ENCODE peak calls at places on chromosomes 12 and 14, in seven cellular contexts. Q is IMR-90, T is lower lobe of right lung, B is prostate gland, J is GM23338, Z is BE2C, L is left lung. C is an unnamed sample. For H3K4me1, the result is how much of the 10 kb centered on the place peaks cover.

GRCh38 chr14:68506645-68507405 is 286.0 kb downstream of the ZFP36L1 start:
- DNase-seq in Q (no peak), T (no peak), B (peak), J (no peak), Z (no peak), L (no peak), C (no peak)

GRCh38 chr14:102479107-102479506 is 30.5 kb downstream of the ANKRD9 start:
- DNase-seq in Q (no peak), T (no peak), B (no peak), J (no peak), Z (no peak), L (peak), C (no peak)

GRCh38 chr12:96986883-96987523 is 79.9 kb downstream of the NEDD1 start:
- DNase-seq in Q (peak), T (no peak), B (no peak), J (peak), Z (no peak), L (no peak), C (peak)

GRCh38 chr14:106530031-106530422 is 1003.6 kb downstream of the TMEM121 start:
- DNase-seq in Q (no peak), T (no peak), B (no peak), J (no peak), Z (no peak), L (no peak), C (no peak)

GRCh38 chr14:67491741-67492504 is 3.4 kb upstream of the TMEM229B start:
- DNase-seq in Q (no peak), T (no peak), B (no peak), J (no peak), Z (peak), L (no peak), C (no peak)

GRCh38 chr12:125071456-125071855 is 6.2 kb downstream of the AACS start:
- DNase-seq in Q (no peak), T (no peak), B (no peak), J (no peak), Z (no peak), L (no peak), C (no peak)

GRCh38 chr12:107092669-107093546 is 441 bp downstream of the CRY1 start:
- DNase-seq in Q (no peak), T (peak), B (peak), J (peak), Z (peak), L (peak), C (no peak)

GRCh38 chr12:27333311-27334009 is 824 bp downstream of the BMAL2 start:
- DNase-seq in Q (no peak), T (peak), B (peak), J (peak), Z (peak), L (peak), C (no peak)

GRCh38 chr12:131242741-131243496 is 289.2 kb downstream of the ADGRD1 start:
- DNase-seq in Q (no peak), T (no peak), B (no peak), J (peak), Z (peak), L (no peak), C (peak)

GRCh38 chr12:95790912-95791849 is 617 bp upstream of the NTN4 start:
- DNase-seq in Q (peak), T (peak), B (peak), J (peak), Z (no peak), L (peak), C (no peak)

GRCh38 chr14:26328766-26329165 is 269.1 kb downstream of the NOVA1 start:
- DNase-seq in Q (no peak), T (no peak), B (no peak), J (no peak), Z (no peak), L (no peak), C (no peak)

GRCh38 chr12:95173392-95174251 is 43.6 kb downstream of the FGD6 start:
- DNase-seq in Q (peak), T (peak), B (peak), J (no peak), Z (peak), L (no peak), C (no peak)

GRCh38 chr14:92037989-92038388 is 1.9 kb downstream of the TRIP11 start:
- DNase-seq in Q (peak), T (no peak), B (no peak), J (no peak), Z (no peak), L (no peak), C (no peak)

GRCh38 chr12:122226366-122227222 is 742 bp upstream of the DIABLO start:
- DNase-seq in Q (no peak), T (no peak), B (no peak), J (no peak), Z (peak), L (no peak), C (no peak)

GRCh38 chr12:1830981-1831930 is 10.9 kb downstream of the LRTM2 start:
- DNase-seq in Q (peak), T (peak), B (peak), J (peak), Z (no peak), L (peak), C (peak)

GRCh38 chr12:122081697-122082221 is 3.2 kb downstream of the MLXIP start:
- DNase-seq in Q (peak), T (no peak), B (no peak), J (no peak), Z (no peak), L (peak), C (no peak)

GRCh38 chr14:102510616-102511520 is 1.3 kb upstream of the ANKRD9 start:
- DNase-seq in Q (no peak), T (no peak), B (peak), J (peak), Z (peak), L (no peak), C (peak)

GRCh38 chr12:120668091-120668796 is 18.7 kb upstream of the MLEC start:
- DNase-seq in Q (no peak), T (peak), B (no peak), J (peak), Z (no peak), L (no peak), C (no peak)

GRCh38 chr14:105989746-105990302 is 463.4 kb downstream of the TMEM121 start:
- DNase-seq in Q (no peak), T (no peak), B (no peak), J (no peak), Z (no peak), L (no peak), C (no peak)

GRCh38 chr12:78887008-78887407 is 22.4 kb downstream of the SYT1 start:
- DNase-seq in Q (peak), T (no peak), B (no peak), J (no peak), Z (peak), L (no peak), C (no peak)

GRCh38 chr12:103571286-103571685 is 15.8 kb upstream of the STAB2 start:
- DNase-seq in Q (no peak), T (peak), B (no peak), J (peak), Z (peak), L (peak), C (peak)

GRCh38 chr12:96136720-96137378 is 57.3 kb upstream of the ELK3 start:
- DNase-seq in Q (peak), T (no peak), B (no peak), J (no peak), Z (no peak), L (no peak), C (no peak)

GRCh38 chr14:63290741-63291286 is 27.9 kb downstream of the GPHB5 start:
- DNase-seq in Q (no peak), T (no peak), B (no peak), J (no peak), Z (no peak), L (peak), C (no peak)

DNA sequence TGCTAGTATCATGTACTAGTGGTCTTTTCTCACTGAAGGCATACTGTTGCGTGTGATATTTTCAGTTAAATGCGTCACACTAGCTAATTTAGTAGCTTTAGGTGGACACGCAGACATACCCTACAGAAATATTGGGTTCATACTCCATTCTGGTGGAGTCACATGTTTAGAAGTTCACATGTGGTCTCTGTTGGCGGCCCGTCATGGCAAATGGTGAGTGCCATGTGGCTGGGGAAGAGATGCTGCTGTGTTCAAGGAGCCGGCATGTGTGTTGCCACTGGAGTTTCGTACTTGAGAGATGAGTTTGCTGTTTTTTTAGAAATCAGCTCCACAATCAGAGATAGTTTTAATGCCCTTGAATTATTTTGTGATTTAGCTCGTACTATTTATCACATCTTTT is 454.6 kb downstream of the PCNX1 start:
- DNase-seq in Q (no peak), T (no peak), B (no peak), J (no peak), Z (no peak), L (no peak), C (no peak)
- H3K4me1 ChIP-seq in Q (under half), T (under half), B (under half), J (under half), Z (under half), L (under half), C (under half)

DNA sequence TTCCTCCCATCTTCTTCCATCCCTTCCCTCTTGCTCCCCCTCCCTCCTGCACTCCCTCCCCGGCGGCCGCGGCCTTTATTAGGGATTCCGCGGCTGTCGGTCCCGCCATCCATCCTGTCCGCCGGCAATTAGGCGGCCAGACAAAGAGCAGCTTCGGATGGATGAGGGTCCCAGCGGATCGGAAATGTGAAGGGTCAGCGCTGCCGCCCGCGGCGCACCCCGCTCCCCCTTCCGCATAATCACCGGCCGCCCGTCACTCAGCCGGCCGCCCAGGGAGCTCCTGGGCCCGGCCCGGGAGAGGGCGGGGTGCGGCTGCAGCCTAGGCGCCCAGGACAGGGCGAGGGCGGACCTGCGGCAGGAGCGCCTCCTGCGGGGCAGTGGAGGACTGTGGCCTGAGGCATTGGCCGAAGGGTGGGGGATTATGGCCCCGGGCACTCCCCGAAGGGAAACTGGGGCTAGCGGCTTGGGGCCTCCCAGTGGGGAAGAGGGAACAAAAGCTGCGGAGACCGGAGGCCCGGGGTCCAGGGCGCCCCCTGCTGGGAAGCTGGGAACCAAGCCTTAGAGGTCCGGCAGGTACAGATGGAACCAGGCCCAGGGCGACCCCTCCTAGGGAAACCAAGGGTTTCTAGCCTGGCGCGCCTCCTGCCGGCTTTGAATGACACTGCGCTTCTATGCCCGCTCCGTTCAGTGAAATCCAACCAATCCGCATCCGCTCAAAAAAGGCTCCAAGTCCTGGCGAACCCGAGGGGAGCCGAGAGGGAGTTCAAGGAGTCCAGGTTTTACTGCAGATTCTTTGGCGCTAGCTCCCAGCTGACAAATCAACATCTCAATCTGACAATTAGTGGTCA is 4.4 kb upstream of the DNAJC22 start:
- DNase-seq in Q (peak), T (peak), B (peak), J (peak), Z (peak), L (peak), C (peak)
- H3K4me1 ChIP-seq in Q (under half), T (under half), B (under half), J (half or more), Z (under half), L (under half), C (under half)

GRCh38 chr12:113058553-113058952 is 2.0 kb downstream of the DTX1 start:
- DNase-seq in Q (no peak), T (no peak), B (no peak), J (no peak), Z (no peak), L (no peak), C (no peak)
- H3K4me1 ChIP-seq in Q (under half), T (under half), B (under half), J (under half), Z (under half), L (under half), C (under half)

DNA sequence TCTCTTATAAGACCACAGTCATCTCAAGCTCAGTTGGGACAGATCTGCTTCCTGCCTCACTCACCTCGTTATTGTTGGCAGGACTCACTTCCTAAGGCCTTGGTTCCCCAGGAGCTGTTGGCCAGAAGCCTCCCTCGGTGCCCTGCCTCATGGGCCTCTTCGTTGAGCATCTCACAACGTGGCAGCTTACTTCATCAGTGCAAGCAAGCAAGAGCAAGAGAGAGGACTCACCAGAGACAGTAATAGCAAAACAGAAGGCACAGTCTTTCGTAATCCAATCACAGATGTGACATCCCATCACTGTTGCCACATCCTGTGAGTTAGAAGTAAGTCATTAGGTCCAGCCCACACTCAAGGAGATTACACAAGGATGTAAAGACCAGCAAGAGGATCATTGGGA is 5.1 kb upstream of the NUMB start:
- DNase-seq in Q (peak), T (peak), B (no peak), J (no peak), Z (no peak), L (peak), C (no peak)
- H3K4me1 ChIP-seq in Q (under half), T (half or more), B (under half), J (under half), Z (under half), L (half or more), C (under half)

DNA sequence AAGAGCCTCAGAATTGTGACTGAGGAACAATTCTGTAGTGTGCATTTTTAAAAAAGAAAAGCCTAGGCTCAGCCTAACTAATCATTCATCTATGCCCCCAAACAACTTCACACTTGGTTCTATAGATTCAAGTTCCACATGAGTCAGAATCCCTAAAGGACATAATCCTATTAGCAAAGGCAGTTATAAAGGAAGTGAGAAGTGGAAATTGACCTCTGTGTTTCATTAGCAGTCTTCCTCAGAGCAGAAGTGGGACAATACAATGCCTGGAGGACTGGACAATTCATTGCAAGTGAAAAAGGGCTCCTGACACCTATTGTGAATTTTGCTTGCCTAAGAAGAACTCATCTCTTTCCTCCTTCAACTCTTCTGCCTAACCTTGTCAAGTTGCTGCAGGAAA is 222.3 kb downstream of the PTPRO start:
- DNase-seq in Q (no peak), T (no peak), B (no peak), J (no peak), Z (no peak), L (no peak), C (no peak)
- H3K4me1 ChIP-seq in Q (under half), T (under half), B (under half), J (under half), Z (under half), L (under half), C (under half)

GRCh38 chr12:89936631-89937030 is 228.0 kb upstream of the ATP2B1 start:
- DNase-seq in Q (no peak), T (no peak), B (no peak), J (no peak), Z (peak), L (no peak), C (no peak)
- H3K4me1 ChIP-seq in Q (under half), T (under half), B (under half), J (under half), Z (under half), L (under half), C (under half)